ENCODE peak calls at places on chromosomes 16 and 17, in six cellular contexts. H is activated T-cell treated with anti-CD3 and anti-CD28 coated beads for 1 hour, C is HTR-8/SVneo, S is COLO829, F is iPS DF 6.9, I is NCI-H510A. L is an unnamed sample.

GRCh38 chr17:63785556-63785955 is 11.6 kb downstream of the DDX42 start:
- DNase-seq in F (no peak), S (peak), H (no peak), I (no peak), C (no peak), L (no peak)

GRCh38 chr17:14051692-14052091 is 17.6 kb upstream of the COX10 start:
- DNase-seq in I (no peak), H (no peak), S (no peak), F (no peak), C (no peak), L (no peak)

GRCh38 chr17:40530988-40531971 is 29.9 kb upstream of the TNS4 start:
- DNase-seq in I (no peak), S (no peak), C (no peak), H (peak), F (no peak), L (no peak)

GRCh38 chr16:75948886-75949285 is 222.6 kb upstream of the CPHXL start:
- DNase-seq in I (no peak), C (no peak), H (no peak), F (no peak), S (no peak), L (no peak)

GRCh38 chr17:57578608-57578990 is 166.5 kb downstream of the CCDC182 start:
- DNase-seq in C (no peak), H (no peak), F (no peak), I (no peak), S (no peak), L (peak)

GRCh38 chr16:89318430-89318758 is 100.9 kb downstream of the ZNF778 start:
- DNase-seq in F (no peak), H (no peak), C (no peak), S (no peak), I (no peak), L (no peak)

GRCh38 chr16:49622421-49623402 is 233.2 kb downstream of the ZNF423 start:
- DNase-seq in S (no peak), F (no peak), C (no peak), I (no peak), H (no peak), L (no peak)

GRCh38 chr17:12342161-12342560 is 321.5 kb downstream of the MAP2K4 start:
- DNase-seq in H (no peak), C (no peak), F (no peak), S (no peak), I (no peak), L (no peak)

GRCh38 chr17:17725853-17726720 is 44.8 kb downstream of the RAI1 start:
- DNase-seq in F (no peak), I (no peak), C (no peak), S (peak), H (no peak), L (no peak)

GRCh38 chr17:50807675-50808074 is 27.7 kb upstream of the WFIKKN2 start:
- DNase-seq in S (no peak), C (no peak), F (no peak), I (no peak), H (no peak), L (no peak)

GRCh38 chr17:82241926-82242697 is 13.3 kb downstream of the SLC16A3 start:
- DNase-seq in C (no peak), I (no peak), S (no peak), F (no peak), H (no peak), L (no peak)

GRCh38 chr17:21539146-21539545 is 153.2 kb upstream of the KCNJ18 start:
- DNase-seq in F (no peak), C (no peak), I (no peak), S (no peak), H (no peak), L (no peak)